ENCODE peak calls at places on chromosome 19, in four cellular contexts. One of them, this sample, is unnamed.

GRCh38 chr19:29576761-29577661 is 29.1 kb upstream of the POP4 start:
- DNase-seq in activated CD4-positive, alpha-beta T cell treated with anti-CD3 and anti-CD28 coated beads for 24 hours: no peak
- DNase-seq in stimulated activated CD4-positive, alpha-beta T cell treated with anti-CD3 and anti-CD28 coated beads, Interleukin-15, amount 100 ng/mL, for 1 hour: no peak
- DNase-seq in T-helper 17 cell: no peak
- DNase-seq in this sample: no peak

GRCh38 chr19:46616631-46617322 is 8.1 kb downstream of the PTGIR start:
- DNase-seq in stimulated activated CD4-positive, alpha-beta T cell treated with anti-CD3 and anti-CD28 coated beads, Interleukin-15, amount 100 ng/mL, for 1 hour: no peak
- DNase-seq in T-helper 17 cell: no peak
- DNase-seq in activated CD4-positive, alpha-beta T cell treated with anti-CD3 and anti-CD28 coated beads for 24 hours: peak; percentile 54
- DNase-seq in this sample: peak; percentile 75

GRCh38 chr19:4697304-4697703 is 26.3 kb downstream of the DPP9 start:
- DNase-seq in stimulated activated CD4-positive, alpha-beta T cell treated with anti-CD3 and anti-CD28 coated beads, Interleukin-15, amount 100 ng/mL, for 1 hour: no peak
- DNase-seq in T-helper 17 cell: no peak
- DNase-seq in activated CD4-positive, alpha-beta T cell treated with anti-CD3 and anti-CD28 coated beads for 24 hours: no peak
- DNase-seq in this sample: peak; percentile 90

GRCh38 chr19:11164879-11165406 is 9.4 kb upstream of the SPC24 start:
- DNase-seq in activated CD4-positive, alpha-beta T cell treated with anti-CD3 and anti-CD28 coated beads for 24 hours: no peak
- DNase-seq in stimulated activated CD4-positive, alpha-beta T cell treated with anti-CD3 and anti-CD28 coated beads, Interleukin-15, amount 100 ng/mL, for 1 hour: no peak
- DNase-seq in T-helper 17 cell: no peak
- DNase-seq in this sample: peak; percentile 79

GRCh38 chr19:53254451-53255341 is at the start of gene ZNF677:
- DNase-seq in stimulated activated CD4-positive, alpha-beta T cell treated with anti-CD3 and anti-CD28 coated beads, Interleukin-15, amount 100 ng/mL, for 1 hour: peak; percentile 54
- DNase-seq in activated CD4-positive, alpha-beta T cell treated with anti-CD3 and anti-CD28 coated beads for 24 hours: peak; percentile 64
- DNase-seq in T-helper 17 cell: peak; percentile 62
- DNase-seq in this sample: peak; percentile 93

GRCh38 chr19:628168-628567 is 5.2 kb downstream of the POLRMT start:
- DNase-seq in stimulated activated CD4-positive, alpha-beta T cell treated with anti-CD3 and anti-CD28 coated beads, Interleukin-15, amount 100 ng/mL, for 1 hour: no peak
- DNase-seq in activated CD4-positive, alpha-beta T cell treated with anti-CD3 and anti-CD28 coated beads for 24 hours: no peak
- DNase-seq in T-helper 17 cell: no peak
- DNase-seq in this sample: no peak

GRCh38 chr19:690203-690602 is 5.0 kb downstream of the PRSS57 start:
- DNase-seq in activated CD4-positive, alpha-beta T cell treated with anti-CD3 and anti-CD28 coated beads for 24 hours: no peak
- DNase-seq in T-helper 17 cell: no peak
- DNase-seq in stimulated activated CD4-positive, alpha-beta T cell treated with anti-CD3 and anti-CD28 coated beads, Interleukin-15, amount 100 ng/mL, for 1 hour: no peak
- DNase-seq in this sample: no peak

GRCh38 chr19:920051-920857 is 3.1 kb downstream of the KISS1R start:
- DNase-seq in T-helper 17 cell: peak; percentile 58
- DNase-seq in stimulated activated CD4-positive, alpha-beta T cell treated with anti-CD3 and anti-CD28 coated beads, Interleukin-15, amount 100 ng/mL, for 1 hour: peak; percentile 51
- DNase-seq in activated CD4-positive, alpha-beta T cell treated with anti-CD3 and anti-CD28 coated beads for 24 hours: peak; percentile 58
- DNase-seq in this sample: no peak

GRCh38 chr19:54454781-54455675 is 6.0 kb downstream of the LENG8 start:
- DNase-seq in activated CD4-positive, alpha-beta T cell treated with anti-CD3 and anti-CD28 coated beads for 24 hours: no peak
- DNase-seq in T-helper 17 cell: no peak
- DNase-seq in stimulated activated CD4-positive, alpha-beta T cell treated with anti-CD3 and anti-CD28 coated beads, Interleukin-15, amount 100 ng/mL, for 1 hour: no peak
- DNase-seq in this sample: no peak

GRCh38 chr19:53877361-53877766 is 4.6 kb upstream of the PRKCG start:
- DNase-seq in activated CD4-positive, alpha-beta T cell treated with anti-CD3 and anti-CD28 coated beads for 24 hours: no peak
- DNase-seq in T-helper 17 cell: no peak
- DNase-seq in stimulated activated CD4-positive, alpha-beta T cell treated with anti-CD3 and anti-CD28 coated beads, Interleukin-15, amount 100 ng/mL, for 1 hour: no peak
- DNase-seq in this sample: no peak

GRCh38 chr19:49472936-49473335 is 1.1 kb upstream of the FLT3LG start:
- DNase-seq in stimulated activated CD4-positive, alpha-beta T cell treated with anti-CD3 and anti-CD28 coated beads, Interleukin-15, amount 100 ng/mL, for 1 hour: no peak
- DNase-seq in T-helper 17 cell: no peak
- DNase-seq in activated CD4-positive, alpha-beta T cell treated with anti-CD3 and anti-CD28 coated beads for 24 hours: no peak
- DNase-seq in this sample: no peak

GRCh38 chr19:43541920-43542650 is 9.1 kb downstream of the ZNF575 start:
- DNase-seq in T-helper 17 cell: no peak
- DNase-seq in activated CD4-positive, alpha-beta T cell treated with anti-CD3 and anti-CD28 coated beads for 24 hours: no peak
- DNase-seq in stimulated activated CD4-positive, alpha-beta T cell treated with anti-CD3 and anti-CD28 coated beads, Interleukin-15, amount 100 ng/mL, for 1 hour: no peak
- DNase-seq in this sample: no peak

GRCh38 chr19:48807590-48808308 is 3.1 kb downstream of the BCAT2 start:
- DNase-seq in activated CD4-positive, alpha-beta T cell treated with anti-CD3 and anti-CD28 coated beads for 24 hours: no peak
- DNase-seq in stimulated activated CD4-positive, alpha-beta T cell treated with anti-CD3 and anti-CD28 coated beads, Interleukin-15, amount 100 ng/mL, for 1 hour: no peak
- DNase-seq in T-helper 17 cell: no peak
- DNase-seq in this sample: peak; percentile 50

This sample was measured in G401.